ENCODE peak calls at places on chromosomes 2 and 18, in four cellular contexts. N is Karpas-422, X is fibroblast of lung, O is NCI-H2171 treated with DMSO at 0.1 percent for 48 hours. B is an unnamed sample.

GRCh38 chr2:72038524-72038923 is 109.1 kb downstream of the CYP26B1 start:
- DNase-seq in N (no peak), X (no peak), O (no peak), B (no peak)

GRCh38 chr18:26909599-26910290 is 44.2 kb upstream of the AQP4 start:
- DNase-seq in N (no peak), X (no peak), O (no peak), B (no peak)

GRCh38 chr2:127080226-127080940 is 26.6 kb downstream of the BIN1 start:
- DNase-seq in N (no peak), X (no peak), O (no peak), B (no peak)

GRCh38 chr2:73944714-73945113 is 18.0 kb downstream of the DGUOK start:
- DNase-seq in N (no peak), X (no peak), O (no peak), B (no peak)

GRCh38 chr2:230678018-230678417 is 34.6 kb upstream of the CAB39 start:
- DNase-seq in N (no peak), X (no peak), O (no peak), B (no peak)

GRCh38 chr2:165203689-165204559 is at the start of gene SCN3A:
- DNase-seq in N (peak), X (peak), O (peak), B (peak)

GRCh38 chr2:201779996-201780673 is 598 bp downstream of the ALS2 start:
- DNase-seq in N (peak), X (no peak), O (peak), B (no peak)

GRCh38 chr2:235793163-235793752 is 299.4 kb downstream of the AGAP1 start:
- DNase-seq in N (peak), X (no peak), O (no peak), B (peak)

GRCh38 chr2:64259301-64259700 is 115.1 kb upstream of the PELI1 start:
- DNase-seq in N (no peak), X (peak), O (peak), B (no peak)

GRCh38 chr2:171688129-171688465 is 828 bp downstream of the DYNC1I2 start:
- DNase-seq in N (no peak), X (peak), O (peak), B (peak)

GRCh38 chr18:55320399-55321255 is 267.4 kb downstream of the TCF4 start:
- DNase-seq in N (peak), X (peak), O (peak), B (no peak)

GRCh38 chr2:166410828-166411472 is 35.2 kb upstream of the SCN9A start:
- DNase-seq in N (no peak), X (peak), O (no peak), B (peak)

GRCh38 chr2:146927080-146927714 is 917.6 kb upstream of the ACVR2A start:
- DNase-seq in N (peak), X (peak), O (peak), B (no peak)

GRCh38 chr2:33034784-33035183 is 88.0 kb downstream of the LTBP1 start:
- DNase-seq in N (no peak), X (peak), O (peak), B (peak)

GRCh38 chr18:23162473-23162872 is 27.2 kb downstream of the CABLES1 start:
- DNase-seq in N (no peak), X (no peak), O (no peak), B (no peak)

GRCh38 chr18:31566576-31567306 is 24.9 kb upstream of the TTR start:
- DNase-seq in N (no peak), X (no peak), O (no peak), B (no peak)